ENCODE peak calls at places on chromosomes 2 and 18, in eight cellular contexts. K, F, C, X, R, N, G and Q are unnamed samples.

GRCh38 chr2:219252084-219252483 is 959 bp upstream of the TUBA4B start:
- DNase-seq in R (no peak), N (no peak), K (no peak), C (no peak), G (peak), F (no peak), X (no peak), Q (no peak)

GRCh38 chr2:217437289-217437688 is 565.5 kb downstream of the TNS1 start:
- DNase-seq in R (no peak), F (no peak), N (no peak), K (no peak), G (no peak), C (no peak), X (no peak), Q (no peak)

GRCh38 chr2:177909962-177910361 is 162.6 kb downstream of the PDE11A start:
- DNase-seq in G (peak), K (no peak), C (no peak), F (no peak), N (no peak), R (no peak), X (no peak), Q (no peak)

GRCh38 chr18:48059363-48060109 is 129.1 kb upstream of the SMAD2 start:
- DNase-seq in F (no peak), X (no peak), N (no peak), G (no peak), C (no peak), R (no peak), K (no peak), Q (no peak)

GRCh38 chr18:70047931-70048603 is 100.4 kb upstream of the CD226 start:
- DNase-seq in N (no peak), K (no peak), R (no peak), C (no peak), G (peak), X (peak), F (no peak), Q (no peak)

GRCh38 chr2:74205586-74205985 is 7.2 kb downstream of the MTHFD2 start:
- DNase-seq in X (no peak), F (no peak), K (no peak), R (peak), N (no peak), C (no peak), G (peak), Q (no peak)

GRCh38 chr2:181715033-181715630 is 34.8 kb upstream of the NEUROD1 start:
- DNase-seq in C (peak), X (peak), R (peak), N (peak), K (peak), G (peak), F (peak), Q (peak)

GRCh38 chr2:14401838-14402237 is 230.7 kb upstream of the LRATD1 start:
- DNase-seq in N (no peak), X (no peak), R (no peak), K (peak), C (no peak), G (peak), F (no peak), Q (no peak)

GRCh38 chr18:12911025-12911927 is 27.2 kb upstream of the PTPN2 start:
- DNase-seq in G (no peak), F (no peak), K (no peak), N (peak), R (peak), C (peak), X (no peak), Q (no peak)

GRCh38 chr18:61738488-61738887 is 154.3 kb downstream of the RNF152 start:
- DNase-seq in K (no peak), R (peak), F (no peak), N (no peak), X (peak), G (peak), C (no peak), Q (no peak)

GRCh38 chr2:19607931-19608762 is 249.7 kb upstream of the OSR1 start:
- DNase-seq in G (peak), K (no peak), C (no peak), N (no peak), X (peak), F (no peak), R (peak), Q (no peak)

GRCh38 chr18:75544496-75544895 is 117.0 kb upstream of the SMIM21 start:
- DNase-seq in K (no peak), F (no peak), R (no peak), N (no peak), C (no peak), X (peak), G (no peak), Q (no peak)

GRCh38 chr2:168467729-168468128 is 11.7 kb downstream of the CERS6 start:
- DNase-seq in N (no peak), R (no peak), K (no peak), G (no peak), X (no peak), F (no peak), C (no peak), Q (no peak)

GRCh38 chr18:647304-647703 is 10.1 kb upstream of the TYMS start:
- DNase-seq in N (no peak), G (no peak), F (no peak), X (no peak), R (no peak), C (no peak), K (no peak), Q (no peak)

GRCh38 chr2:203751886-203752285 is 45.4 kb downstream of the CD28 start:
- DNase-seq in X (peak), R (no peak), C (no peak), F (no peak), K (no peak), G (no peak), N (no peak), Q (no peak)

GRCh38 chr18:23779696-23780303 is 90.5 kb downstream of the LAMA3 start:
- DNase-seq in X (peak), G (peak), N (no peak), K (no peak), R (no peak), C (no peak), F (no peak), Q (no peak)

GRCh38 chr2:170030040-170030439 is 147.9 kb upstream of the MYO3B start:
- DNase-seq in R (no peak), N (no peak), G (no peak), X (peak), F (no peak), C (no peak), K (no peak), Q (no peak)

GRCh38 chr2:11631462-11631861 is 38.5 kb downstream of the NTSR2 start:
- DNase-seq in F (no peak), G (no peak), R (no peak), C (no peak), X (no peak), N (no peak), K (no peak), Q (no peak)

GRCh38 chr2:95313296-95314265 is 16.4 kb downstream of the KCNIP3 start:
- DNase-seq in G (peak), X (no peak), K (no peak), F (no peak), C (no peak), N (no peak), R (no peak), Q (no peak)

GRCh38 chr2:25960920-25961319 is 21.4 kb downstream of the KIF3C start:
- DNase-seq in G (peak), R (no peak), F (peak), X (peak), N (no peak), C (no peak), K (no peak), Q (no peak)

GRCh38 chr18:26656944-26657536 is 108.7 kb upstream of the KCTD1 start:
- DNase-seq in K (peak), X (peak), C (no peak), G (peak), R (peak), F (no peak), N (no peak), Q (peak)

GRCh38 chr2:28976584-28976983 is 4.5 kb upstream of the TOGARAM2 start:
- DNase-seq in F (no peak), N (no peak), C (no peak), G (peak), R (peak), X (peak), K (no peak), Q (no peak)

GRCh38 chr2:107374261-107374660 is 452.4 kb upstream of the RGPD4 start:
- DNase-seq in X (peak), R (no peak), F (no peak), G (no peak), N (no peak), C (no peak), K (no peak), Q (no peak)

GRCh38 chr2:28395334-28396061 is 2.8 kb downstream of the FOSL2 start:
- DNase-seq in N (no peak), K (no peak), R (peak), X (peak), G (peak), C (no peak), F (no peak), Q (no peak)

GRCh38 chr2:121232626-121233265 is 52.3 kb downstream of the TFCP2L1 start:
- DNase-seq in G (no peak), C (no peak), F (no peak), R (no peak), N (no peak), X (no peak), K (no peak), Q (no peak)

GRCh38 chr2:197707316-197708213 is 2.4 kb downstream of the MARS2 start:
- DNase-seq in X (peak), K (no peak), G (peak), R (peak), C (no peak), F (no peak), N (peak), Q (no peak)

GRCh38 chr2:68318686-68319396 is 908 bp downstream of the CNRIP1 start:
- DNase-seq in G (no peak), R (peak), N (no peak), X (peak), F (no peak), K (no peak), C (no peak), Q (peak)

GRCh38 chr2:145551661-145552060 is 1031.7 kb upstream of the ZEB2 start:
- DNase-seq in G (no peak), X (no peak), N (no peak), K (no peak), F (no peak), C (no peak), R (no peak), Q (no peak)

GRCh38 chr2:99524056-99524455 is 34.2 kb upstream of the REV1 start:
- DNase-seq in K (no peak), G (no peak), C (no peak), X (no peak), F (no peak), N (no peak), R (no peak), Q (peak)